ENCODE peak calls at places on chromosomes 4 and X, in four cellular contexts. X is ascending aorta, K is endothelial cell of umbilical vein, A is GM23248. S is an unnamed sample. For H3K4me1, the result is how much of the 10 kb centered on the place peaks cover.

GRCh38 chrX:23959781-23960180 is 52.0 kb downstream of the CXorf58 start:
- DNase-seq in X (no peak), K (no peak), A (no peak), S (no peak)

GRCh38 chr4:138158746-138159297 is 83.3 kb downstream of the SLC7A11 start:
- DNase-seq in X (no peak), K (peak), A (peak), S (peak)

GRCh38 chrX:24266996-24267395 is 46.9 kb downstream of the SUPT20HL2 start:
- DNase-seq in X (no peak), K (no peak), A (peak), S (peak)

GRCh38 chr4:91212140-91212681 is 1085.0 kb downstream of the CCSER1 start:
- DNase-seq in X (no peak), K (no peak), A (no peak), S (no peak)

GRCh38 chr4:41670982-41671381 is 77.5 kb downstream of the PHOX2B start:
- DNase-seq in X (no peak), K (no peak), A (no peak), S (no peak)

GRCh38 chrX:113651306-113651705 is 810.7 kb upstream of the AMOT start:
- DNase-seq in X (no peak), K (no peak), A (no peak), S (no peak)

GRCh38 chrX:101429934-101430333 is 21.9 kb downstream of the HNRNPH2 start:
- DNase-seq in X (no peak), K (no peak), A (peak), S (peak)

GRCh38 chr4:74640111-74640903 is 154.0 kb downstream of the BTC start:
- DNase-seq in X (no peak), K (peak), A (peak), S (peak)

GRCh38 chrX:132412208-132412607 is 76.6 kb downstream of the MBNL3 start:
- DNase-seq in X (no peak), K (no peak), A (no peak), S (no peak)

GRCh38 chr4:150217192-150217591 is 138.9 kb downstream of the DCLK2 start:
- DNase-seq in X (no peak), K (peak), A (peak), S (peak)

GRCh38 chr4:14726441-14727405 is 275.6 kb upstream of the CPEB2 start:
- DNase-seq in X (no peak), K (no peak), A (peak), S (peak)

DNA sequence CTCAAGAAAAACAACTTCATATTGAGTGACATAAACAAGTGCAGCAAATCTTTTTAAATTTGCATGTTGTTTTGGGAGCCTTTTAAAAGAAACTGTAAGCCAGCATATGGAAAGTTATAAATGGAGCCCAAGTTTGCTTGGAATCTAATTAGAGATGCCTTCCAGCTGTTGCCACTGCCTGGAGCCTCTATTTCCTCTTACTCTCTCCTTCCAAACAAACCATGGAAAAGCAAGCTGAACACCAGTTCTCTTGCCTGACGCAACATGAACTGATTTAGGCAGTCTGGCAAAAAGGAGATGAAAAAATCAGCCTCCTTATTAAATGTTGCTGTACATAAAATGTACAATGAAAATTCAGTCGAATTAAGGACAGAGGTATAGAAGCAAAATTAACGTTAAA is 21.5 kb downstream of the ARSJ start:
- DNase-seq in X (no peak), K (no peak), A (no peak), S (peak)
- H3K4me1 ChIP-seq in X (under half), K (half or more), A (half or more), S (under half)

GRCh38 chr4:10093801-10094552 is 22.6 kb downstream of the WDR1 start:
- DNase-seq in X (peak), K (peak), A (peak), S (peak)

GRCh38 chr4:10092481-10093272 is 23.9 kb downstream of the WDR1 start:
- DNase-seq in X (no peak), K (no peak), A (peak), S (peak)

GRCh38 chr4:10094841-10095240 is 21.8 kb downstream of the WDR1 start:
- DNase-seq in X (no peak), K (no peak), A (no peak), S (no peak)

GRCh38 chr4:10091531-10092181 is 24.9 kb downstream of the WDR1 start:
- DNase-seq in X (no peak), K (no peak), A (no peak), S (no peak)

GRCh38 chr4:10093273-10093621 is 23.4 kb downstream of the WDR1 start:
- DNase-seq in X (no peak), K (no peak), A (no peak), S (no peak)
- H3K4me1 ChIP-seq in X (half or more), K (half or more), A (half or more), S (under half)

DNA sequence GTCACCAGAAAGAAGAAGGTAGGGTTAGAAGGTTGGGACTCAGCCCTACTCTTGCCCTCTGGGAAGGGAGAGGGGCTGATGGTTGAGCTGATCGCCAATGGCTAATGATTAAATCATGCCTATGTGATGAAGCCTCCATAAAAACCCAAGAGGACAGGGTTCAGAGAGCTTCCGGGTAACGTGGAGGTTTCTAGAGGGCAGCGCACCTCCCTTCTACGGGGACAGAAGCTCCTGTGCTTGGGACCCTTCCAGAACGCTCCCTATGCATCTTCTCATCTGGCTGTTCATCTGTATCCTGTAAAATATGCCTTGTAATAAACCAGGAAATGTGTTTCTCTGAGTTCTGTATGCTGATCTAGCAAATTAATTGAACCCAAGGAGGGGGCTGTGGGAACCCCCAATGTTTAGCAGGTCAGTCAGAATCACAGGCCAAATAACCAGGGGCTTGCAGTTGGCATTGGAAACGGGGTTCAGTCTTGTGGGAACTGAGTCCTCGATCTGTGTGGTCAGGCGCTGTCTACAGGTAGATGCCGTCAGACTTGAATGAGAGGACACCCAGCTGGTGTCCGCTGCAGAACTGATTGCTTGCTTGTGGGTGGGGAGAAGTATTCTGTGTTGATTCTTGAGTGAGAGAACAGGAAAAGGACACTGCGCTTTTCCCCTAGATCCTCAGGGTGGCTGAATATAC is 29.4 kb downstream of the HTT-AS start:
- DNase-seq in X (peak), K (no peak), A (no peak), S (no peak)
- H3K4me1 ChIP-seq in X (under half), K (under half), A (under half), S (under half)

GRCh38 chr4:139243448-139244365 is 36.3 kb downstream of the MGARP start:
- DNase-seq in X (peak), K (peak), A (peak), S (peak)
- H3K4me1 ChIP-seq in X (under half), K (under half), A (under half), S (under half)

DNA sequence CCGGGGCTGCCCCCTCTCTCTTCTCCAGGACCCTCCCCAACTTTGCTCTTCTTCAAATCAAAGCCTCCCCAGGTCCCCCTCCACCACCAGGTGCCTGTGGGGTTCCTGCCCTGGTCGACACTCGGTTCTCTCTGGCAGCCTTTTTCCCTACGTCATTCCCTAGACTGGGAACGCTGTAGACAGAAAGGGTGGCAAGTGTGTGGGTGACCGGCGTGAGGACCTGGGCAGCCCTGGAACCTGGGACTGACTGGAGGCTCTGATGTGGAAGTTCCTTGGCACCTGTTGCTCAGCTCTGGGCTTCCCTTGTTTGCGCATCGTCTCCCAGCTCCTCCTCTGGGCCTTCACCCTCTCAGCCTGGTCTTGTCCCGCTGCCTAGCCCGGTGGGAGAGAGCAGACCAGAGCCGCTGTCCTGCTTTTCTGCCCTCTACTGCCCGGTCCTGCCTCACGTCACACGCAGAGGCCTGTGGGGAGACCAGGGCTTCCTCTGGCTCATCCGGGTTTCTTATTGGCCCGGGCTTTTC is 1.3 kb downstream of the TACC3 start:
- DNase-seq in X (no peak), K (no peak), A (no peak), S (no peak)
- H3K4me1 ChIP-seq in X (under half), K (under half), A (under half), S (under half)

DNA sequence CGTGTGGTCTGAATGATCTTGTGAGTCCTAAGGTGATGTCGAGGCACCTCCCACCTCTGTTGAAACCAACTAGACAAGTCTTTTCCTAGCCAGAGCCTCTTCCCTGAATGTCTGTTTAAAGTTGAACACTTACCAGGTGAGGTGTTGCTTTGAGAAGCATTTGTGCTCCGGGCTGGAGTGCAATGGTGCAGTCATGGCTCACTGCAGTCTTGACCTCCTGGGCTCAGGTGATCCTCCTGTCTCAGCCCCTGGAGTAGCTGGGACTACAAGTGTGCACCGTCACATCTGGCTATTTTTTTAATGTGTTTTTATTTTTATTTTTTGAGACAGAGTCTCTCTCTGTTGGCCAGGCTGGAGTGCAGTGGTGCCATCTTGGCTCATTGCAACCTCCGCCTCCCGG is 18.1 kb downstream of the RNF4 start:
- DNase-seq in X (no peak), K (no peak), A (no peak), S (no peak)
- H3K4me1 ChIP-seq in X (under half), K (under half), A (under half), S (under half)

GRCh38 chr4:112287258-112287873 is 1.7 kb upstream of the TIFA start:
- DNase-seq in X (no peak), K (no peak), A (no peak), S (no peak)

GRCh38 chr4:112280657-112281056 is 5.0 kb downstream of the TIFA start:
- DNase-seq in X (no peak), K (no peak), A (no peak), S (peak)

GRCh38 chr4:112282860-112283667 is 2.6 kb downstream of the TIFA start:
- DNase-seq in X (no peak), K (no peak), A (no peak), S (no peak)

GRCh38 chr4:112284662-112285411 is 867 bp downstream of the TIFA start:
- DNase-seq in X (no peak), K (peak), A (peak), S (peak)

DNA sequence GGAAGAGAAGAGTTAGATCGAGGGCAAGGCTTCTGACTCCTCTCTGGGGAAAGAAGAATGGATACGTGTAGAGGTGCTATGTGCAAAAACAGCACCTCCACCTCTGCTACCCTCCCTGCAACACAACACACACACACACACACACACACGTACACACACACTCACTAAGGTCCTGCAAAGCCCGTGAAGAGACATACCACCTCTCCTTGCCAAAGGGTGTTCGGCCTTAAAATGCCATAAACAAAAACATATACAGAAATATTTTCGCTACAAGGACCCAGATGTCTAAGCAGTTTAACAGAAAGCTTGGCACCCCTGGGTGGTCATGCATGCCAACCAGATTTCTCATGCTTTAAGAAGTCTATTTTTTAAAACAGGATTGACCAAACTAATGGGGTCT is 1.5 kb downstream of the TIFA start:
- DNase-seq in X (no peak), K (peak), A (peak), S (peak)
- H3K4me1 ChIP-seq in X (under half), K (under half), A (under half), S (under half)

GRCh38 chrX:40088299-40088625 is 9.5 kb downstream of the BCOR start:
- DNase-seq in X (no peak), K (no peak), A (no peak), S (no peak)
- H3K4me1 ChIP-seq in X (under half), K (under half), A (under half), S (under half)